ENCODE peak calls at places on chromosomes 11 and 22, in four cellular contexts. I, C, G and K are unnamed samples.

GRCh38 chr11:34749666-34750659 is 129.1 kb downstream of the EHF start:
- DNase-seq in I (no peak), C (no peak), G (peak), K (peak)

GRCh38 chr11:11709447-11710239 is 87.8 kb upstream of the GALNT18 start:
- DNase-seq in I (no peak), C (no peak), G (no peak), K (no peak)

GRCh38 chr11:134640971-134641968 is 229.2 kb upstream of the B3GAT1 start:
- DNase-seq in I (no peak), C (peak), G (no peak), K (no peak)

GRCh38 chr11:18633256-18634139 is 644 bp downstream of the SPTY2D1 start:
- DNase-seq in I (no peak), C (no peak), G (no peak), K (no peak)

GRCh38 chr11:110921742-110922200 is 209.5 kb upstream of the ARHGAP20 start:
- DNase-seq in I (no peak), C (no peak), G (no peak), K (no peak)

GRCh38 chr22:32341122-32341740 is 16.4 kb upstream of the RFPL3 start:
- DNase-seq in I (no peak), C (peak), G (no peak), K (no peak)

GRCh38 chr22:46377566-46378498 is 42.3 kb downstream of the TRMU start:
- DNase-seq in I (peak), C (peak), G (peak), K (peak)

GRCh38 chr11:75954039-75954438 is 139.0 kb downstream of the UVRAG start:
- DNase-seq in I (no peak), C (no peak), G (no peak), K (no peak)

GRCh38 chr11:112470355-112470754 is 209.7 kb upstream of the PLET1 start:
- DNase-seq in I (no peak), C (no peak), G (no peak), K (no peak)

GRCh38 chr11:13229136-13229535 is 48.5 kb upstream of the BMAL1 start:
- DNase-seq in I (no peak), C (no peak), G (no peak), K (no peak)

GRCh38 chr11:79291948-79292347 is 148.9 kb downstream of the TENM4 start:
- DNase-seq in I (no peak), C (no peak), G (no peak), K (no peak)

GRCh38 chr11:119370486-119371046 is 10.9 kb downstream of the USP2 start:
- DNase-seq in I (no peak), C (no peak), G (peak), K (no peak)

GRCh38 chr22:35400335-35400680 is 368 bp downstream of the MCM5 start:
- DNase-seq in I (no peak), C (no peak), G (no peak), K (no peak)

GRCh38 chr11:8768625-8769333 is 86.2 kb downstream of the RPL27A start:
- DNase-seq in I (no peak), C (peak), G (no peak), K (no peak)

GRCh38 chr11:86222081-86222480 is 22.5 kb upstream of the EED start:
- DNase-seq in I (no peak), C (no peak), G (no peak), K (no peak)

GRCh38 chr22:36852056-36852973 is 8.5 kb upstream of the NCF4 start:
- DNase-seq in I (no peak), C (no peak), G (no peak), K (no peak)

GRCh38 chr11:6052374-6052773 is 21.8 kb upstream of the OR56A1 start:
- DNase-seq in I (no peak), C (no peak), G (no peak), K (no peak)

GRCh38 chr11:44519989-44520737 is 45.3 kb upstream of the CD82 start:
- DNase-seq in I (peak), C (peak), G (no peak), K (peak)

GRCh38 chr11:35099278-35100018 is 39.5 kb upstream of the CD44 start:
- DNase-seq in I (no peak), C (no peak), G (no peak), K (no peak)

GRCh38 chr22:19120829-19121630 is 1.2 kb downstream of the DGCR2 start:
- DNase-seq in I (peak), C (peak), G (peak), K (peak)

GRCh38 chr22:20725987-20726558 is 47.8 kb upstream of the SERPIND1 start:
- DNase-seq in I (no peak), C (no peak), G (no peak), K (no peak)

GRCh38 chr11:131688056-131688693 is 317.8 kb downstream of the NTM start:
- DNase-seq in I (no peak), C (peak), G (peak), K (peak)

GRCh38 chr22:43723816-43724215 is 88.3 kb downstream of the EFCAB6 start:
- DNase-seq in I (no peak), C (no peak), G (no peak), K (no peak)

GRCh38 chr22:31734512-31734911 is 15.4 kb downstream of the PRR14L start:
- DNase-seq in I (no peak), C (no peak), G (no peak), K (no peak)

GRCh38 chr22:38733329-38734202 is 22.2 kb downstream of the SUN2 start:
- DNase-seq in I (peak), C (no peak), G (peak), K (peak)

GRCh38 chr11:1024597-1025409 is 11.7 kb downstream of the MUC6 start:
- DNase-seq in I (no peak), C (no peak), G (no peak), K (no peak)

GRCh38 chr22:40665312-40665711 is 14.0 kb upstream of the MCHR1 start:
- DNase-seq in I (no peak), C (no peak), G (no peak), K (no peak)

GRCh38 chr11:131749100-131749499 is 378.7 kb downstream of the NTM start:
- DNase-seq in I (no peak), C (no peak), G (no peak), K (no peak)

GRCh38 chr11:132220464-132220863 is 850.0 kb downstream of the NTM start:
- DNase-seq in I (no peak), C (no peak), G (no peak), K (no peak)

GRCh38 chr22:41660416-41660815 is 28.3 kb downstream of the SNU13 start:
- DNase-seq in I (no peak), C (peak), G (no peak), K (no peak)

GRCh38 chr11:46330887-46331652 is 16.2 kb upstream of the DGKZ start:
- DNase-seq in I (no peak), C (peak), G (no peak), K (no peak)

GRCh38 chr11:33377852-33378385 is 120.7 kb downstream of the HIPK3 start:
- DNase-seq in I (no peak), C (no peak), G (no peak), K (no peak)

GRCh38 chr11:12222099-12222751 is 111.8 kb downstream of the MICAL2 start:
- DNase-seq in I (no peak), C (no peak), G (peak), K (peak)

GRCh38 chr11:2132874-2133480 is 6.2 kb downstream of the IGF2 start:
- DNase-seq in I (no peak), C (no peak), G (no peak), K (no peak)

GRCh38 chr11:2768471-2769408 is 68.9 kb upstream of the KCNQ1OT1 start:
- DNase-seq in I (peak), C (peak), G (no peak), K (peak)

GRCh38 chr22:38109391-38110000 is 988 bp downstream of the BAIAP2L2 start:
- DNase-seq in I (no peak), C (peak), G (no peak), K (no peak)